ENCODE peak calls at places on chromosomes 12 and 14, in five cellular contexts. One of them, this sample, is unnamed.
A peak's percentile ranks its signal among the peaks of the same experiment; 100 is the strongest.

GRCh38 chr12:32486158-32486557 is 86.8 kb downstream of the FGD4 start:
- DNase-seq in breast epithelium: no peak
- DNase-seq in spleen: no peak
- DNase-seq in transverse colon: no peak
- DNase-seq in HCT116: no peak
- DNase-seq in this sample: no peak

GRCh38 chr14:28676481-28676880 is 90.1 kb upstream of the FOXG1 start:
- DNase-seq in breast epithelium: no peak
- DNase-seq in HCT116: no peak
- DNase-seq in transverse colon: no peak
- DNase-seq in spleen: no peak
- DNase-seq in this sample: no peak

GRCh38 chr14:102201369-102201748 is 61.7 kb downstream of the WDR20 start:
- DNase-seq in breast epithelium: no peak
- DNase-seq in HCT116: no peak
- DNase-seq in transverse colon: no peak
- DNase-seq in spleen: no peak
- DNase-seq in this sample: no peak

GRCh38 chr14:45426685-45427282 is 173.8 kb upstream of the MIS18BP1 start:
- DNase-seq in spleen: no peak
- DNase-seq in transverse colon: no peak
- DNase-seq in breast epithelium: no peak
- DNase-seq in HCT116: peak; percentile 62
- DNase-seq in this sample: no peak

GRCh38 chr12:93802293-93802692 is 125.1 kb downstream of the CRADD start:
- DNase-seq in breast epithelium: no peak
- DNase-seq in HCT116: no peak
- DNase-seq in spleen: no peak
- DNase-seq in transverse colon: no peak
- DNase-seq in this sample: no peak

GRCh38 chr14:60616326-60617044 is 32.8 kb downstream of the SIX1 start:
- DNase-seq in transverse colon: no peak
- DNase-seq in spleen: no peak
- DNase-seq in breast epithelium: no peak
- DNase-seq in HCT116: no peak
- DNase-seq in this sample: no peak

GRCh38 chr14:61713724-61714437 is 18.6 kb downstream of the HIF1A start:
- DNase-seq in HCT116: no peak
- DNase-seq in breast epithelium: no peak
- DNase-seq in transverse colon: no peak
- DNase-seq in spleen: no peak
- DNase-seq in this sample: no peak

GRCh38 chr14:92516966-92517350 is 3.4 kb downstream of the RIN3 start:
- DNase-seq in HCT116: no peak
- DNase-seq in transverse colon: no peak
- DNase-seq in breast epithelium: no peak
- DNase-seq in spleen: peak; percentile 71
- DNase-seq in this sample: no peak

GRCh38 chr14:65170768-65171251 is 68.5 kb upstream of the MAX start:
- DNase-seq in HCT116: no peak
- DNase-seq in spleen: peak; percentile 84
- DNase-seq in breast epithelium: no peak
- DNase-seq in transverse colon: peak; percentile 17
- DNase-seq in this sample: no peak

GRCh38 chr12:94421868-94422740 is 37.6 kb downstream of the CEP83 start:
- DNase-seq in spleen: no peak
- DNase-seq in breast epithelium: no peak
- DNase-seq in HCT116: no peak
- DNase-seq in transverse colon: no peak
- DNase-seq in this sample: no peak

GRCh38 chr14:22466520-22466919 is 122.5 kb downstream of the DAD1 start:
- DNase-seq in transverse colon: no peak
- DNase-seq in HCT116: no peak
- DNase-seq in spleen: no peak
- DNase-seq in breast epithelium: no peak
- DNase-seq in this sample: no peak

GRCh38 chr14:91377700-91378652 is 39.6 kb downstream of the CCDC88C start:
- DNase-seq in spleen: peak; percentile 82
- DNase-seq in breast epithelium: no peak
- DNase-seq in transverse colon: peak; percentile 52
- DNase-seq in HCT116: no peak
- DNase-seq in this sample: no peak

GRCh38 chr12:54173066-54173726 is 15.6 kb downstream of the SMUG1 start:
- DNase-seq in breast epithelium: no peak
- DNase-seq in spleen: no peak
- DNase-seq in HCT116: no peak
- DNase-seq in transverse colon: peak; percentile 38
- DNase-seq in this sample: peak; percentile 52

GRCh38 chr12:26370098-26370497 is 174.7 kb downstream of the SSPN start:
- DNase-seq in spleen: no peak
- DNase-seq in HCT116: no peak
- DNase-seq in breast epithelium: no peak
- DNase-seq in transverse colon: no peak
- DNase-seq in this sample: no peak

GRCh38 chr12:111557271-111558106 is 41.6 kb downstream of the ATXN2 start:
- DNase-seq in HCT116: no peak
- DNase-seq in spleen: no peak
- DNase-seq in transverse colon: no peak
- DNase-seq in breast epithelium: no peak
- DNase-seq in this sample: no peak

GRCh38 chr14:92922883-92923743 is at the start of gene CHGA:
- DNase-seq in transverse colon: peak; percentile 37
- DNase-seq in breast epithelium: no peak
- DNase-seq in spleen: no peak
- DNase-seq in HCT116: no peak
- DNase-seq in this sample: peak; percentile 44

GRCh38 chr14:20989787-20990600 is at the start of gene METTL17:
- DNase-seq in transverse colon: peak; percentile 92
- DNase-seq in breast epithelium: peak; percentile 93
- DNase-seq in spleen: peak; percentile 94
- DNase-seq in HCT116: peak; percentile 93
- DNase-seq in this sample: peak; percentile 89

GRCh38 chr12:68406134-68406576 is 74.0 kb upstream of the MDM1 start:
- DNase-seq in breast epithelium: peak; percentile 87
- DNase-seq in HCT116: no peak
- DNase-seq in spleen: peak; percentile 92
- DNase-seq in transverse colon: peak; percentile 94
- DNase-seq in this sample: peak; percentile 88

GRCh38 chr12:113766880-113767878 is 198.9 kb downstream of the RBM19 start:
- DNase-seq in transverse colon: no peak
- DNase-seq in spleen: no peak
- DNase-seq in HCT116: no peak
- DNase-seq in breast epithelium: no peak
- DNase-seq in this sample: no peak

GRCh38 chr14:104096751-104097700 is 11.5 kb downstream of the ASPG start:
- DNase-seq in spleen: peak; percentile 72
- DNase-seq in HCT116: no peak
- DNase-seq in breast epithelium: no peak
- DNase-seq in transverse colon: peak; percentile 12
- DNase-seq in this sample: no peak

GRCh38 chr12:26878661-26879119 is 45.7 kb upstream of the ITPR2 start:
- DNase-seq in breast epithelium: peak; percentile 75
- DNase-seq in transverse colon: peak; percentile 74
- DNase-seq in spleen: no peak
- DNase-seq in HCT116: no peak
- DNase-seq in this sample: peak; percentile 85

GRCh38 chr12:25436206-25436912 is 116.7 kb downstream of the LMNTD1 start:
- DNase-seq in spleen: no peak
- DNase-seq in transverse colon: no peak
- DNase-seq in HCT116: peak; percentile 70
- DNase-seq in breast epithelium: no peak
- DNase-seq in this sample: no peak

GRCh38 chr14:36518031-36518585 is 1.9 kb downstream of the NKX2-1 start:
- DNase-seq in spleen: no peak
- DNase-seq in breast epithelium: no peak
- DNase-seq in transverse colon: no peak
- DNase-seq in HCT116: no peak
- DNase-seq in this sample: no peak

GRCh38 chr12:105057174-105057573 is 27.1 kb downstream of the ALDH1L2 start:
- DNase-seq in HCT116: no peak
- DNase-seq in transverse colon: no peak
- DNase-seq in spleen: no peak
- DNase-seq in breast epithelium: no peak
- DNase-seq in this sample: no peak

GRCh38 chr14:24334431-24335271 is at the start of gene ADCY4:
- DNase-seq in spleen: peak; percentile 89
- DNase-seq in breast epithelium: no peak
- DNase-seq in HCT116: no peak
- DNase-seq in transverse colon: no peak
- DNase-seq in this sample: no peak
- H3K27ac ChIP-seq in spleen: peak within 1 kb of the TSS; percentile 48
- H3K27ac ChIP-seq in breast epithelium: peak within 1 kb of the TSS; percentile 76
- H3K27ac ChIP-seq in HCT116: peak within 1 kb of the TSS; percentile 26
- H3K27ac ChIP-seq in transverse colon: peak within 1 kb of the TSS; percentile 66
- H3K27ac ChIP-seq in this sample: peak within 1 kb of the TSS; percentile 68

DNA sequence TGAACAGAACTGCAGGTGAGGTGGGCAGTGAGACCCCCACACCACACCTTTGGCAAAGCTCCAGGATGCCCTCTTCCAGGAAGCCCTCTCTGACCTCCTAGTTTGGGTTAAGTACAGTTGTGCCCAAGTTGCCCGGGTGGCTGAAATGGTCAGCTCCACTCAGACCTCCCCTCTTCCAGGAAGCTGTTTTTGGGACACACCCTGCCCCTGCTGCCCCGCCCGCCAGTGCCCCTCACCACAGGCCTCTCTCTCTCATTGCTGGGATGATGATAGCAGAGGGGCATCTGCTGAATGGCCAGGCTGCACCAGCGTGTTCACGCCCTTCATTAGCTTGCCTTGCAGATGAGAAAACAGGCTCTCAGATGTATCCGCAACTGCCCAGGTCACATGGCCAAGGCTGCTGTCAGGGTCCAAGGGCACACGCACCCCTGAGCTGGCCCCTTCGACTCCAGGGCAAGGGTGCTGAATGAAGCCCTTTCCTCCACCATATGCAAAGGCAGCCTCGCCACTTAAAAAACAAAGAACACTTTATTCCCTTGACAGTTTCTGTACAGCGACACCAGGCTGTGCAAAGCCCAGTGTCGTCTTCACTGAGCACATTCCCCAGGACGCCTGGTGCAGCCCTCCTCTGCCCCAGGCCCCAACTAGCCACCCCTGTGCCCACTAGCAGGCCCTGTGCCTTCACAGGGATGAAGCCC is 15.5 kb downstream of the SLC25A29 start:
- DNase-seq in spleen: peak; percentile 56
- DNase-seq in breast epithelium: no peak
- DNase-seq in HCT116: no peak
- DNase-seq in transverse colon: no peak
- DNase-seq in this sample: no peak
- TF ChIP-seq POLR2AphosphoS5 in spleen: no peak
- TF ChIP-seq POLR2AphosphoS5 in breast epithelium: no peak
- TF ChIP-seq POLR2AphosphoS5 in HCT116: no peak
- TF ChIP-seq POLR2AphosphoS5 in transverse colon: no peak
- TF ChIP-seq POLR2AphosphoS5 in this sample: no peak

GRCh38 chr12:110287986-110288385 is 6.9 kb downstream of the ATP2A2 start:
- DNase-seq in HCT116: no peak
- DNase-seq in spleen: no peak
- DNase-seq in breast epithelium: no peak
- DNase-seq in transverse colon: no peak
- DNase-seq in this sample: no peak

GRCh38 chr12:110282343-110282860 is 1.4 kb downstream of the ATP2A2 start:
- DNase-seq in breast epithelium: no peak
- DNase-seq in transverse colon: no peak
- DNase-seq in spleen: no peak
- DNase-seq in HCT116: no peak
- DNase-seq in this sample: no peak

GRCh38 chr12:110281549-110282342 is 699 bp downstream of the ATP2A2 start:
- DNase-seq in spleen: peak; percentile 92
- DNase-seq in transverse colon: peak; percentile 59
- DNase-seq in breast epithelium: peak; percentile 35
- DNase-seq in HCT116: no peak
- DNase-seq in this sample: peak; percentile 63

GRCh38 chr12:110282956-110283817 is 2.1 kb downstream of the ATP2A2 start:
- DNase-seq in HCT116: no peak
- DNase-seq in transverse colon: no peak
- DNase-seq in breast epithelium: no peak
- DNase-seq in spleen: no peak
- DNase-seq in this sample: no peak

GRCh38 chr12:110284597-110284996 is 3.5 kb downstream of the ATP2A2 start:
- DNase-seq in spleen: no peak
- DNase-seq in transverse colon: no peak
- DNase-seq in HCT116: no peak
- DNase-seq in breast epithelium: no peak
- DNase-seq in this sample: no peak
- H3K4me1 ChIP-seq in spleen: peaks cover 87% of the 10 kb centered on the region
- H3K4me1 ChIP-seq in transverse colon: peaks cover 18% of the 10 kb centered on the region
- H3K4me1 ChIP-seq in HCT116: peaks cover 23% of the 10 kb centered on the region
- H3K4me1 ChIP-seq in breast epithelium: no peaks in the 10 kb centered on the region
- H3K4me1 ChIP-seq in this sample: peaks cover 84% of the 10 kb centered on the region

DNA sequence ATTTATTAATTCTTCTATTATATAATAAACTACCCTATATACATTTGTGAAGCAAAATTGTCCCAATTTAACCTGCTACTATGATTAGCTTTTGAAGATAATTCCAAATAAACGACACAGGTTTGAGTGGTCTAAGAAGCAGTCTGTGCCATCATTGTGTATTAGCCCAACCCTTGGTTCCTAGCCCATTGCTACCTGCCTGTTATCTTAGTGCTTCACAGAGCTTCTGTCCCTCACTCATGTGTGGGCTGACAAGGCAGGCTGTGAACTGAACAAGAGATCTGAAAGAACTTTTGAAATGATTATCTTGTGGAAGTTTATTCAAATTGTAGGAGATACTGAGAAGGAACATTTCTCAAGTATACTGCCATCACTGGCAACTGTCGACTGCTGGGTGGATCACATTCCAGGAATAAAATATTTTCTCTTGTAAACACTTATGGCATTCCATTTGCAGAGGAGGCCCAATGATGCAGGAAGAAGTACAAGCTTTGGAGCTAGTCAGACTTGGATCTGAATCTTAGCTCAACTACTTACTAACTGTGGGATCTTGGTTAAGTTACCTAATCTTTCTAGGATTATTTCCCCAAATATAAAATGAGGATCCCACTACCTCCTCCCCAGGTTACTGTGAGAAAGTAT is 7.8 kb upstream of the MTERF2 start:
- DNase-seq in breast epithelium: no peak
- DNase-seq in spleen: no peak
- DNase-seq in transverse colon: no peak
- DNase-seq in HCT116: no peak
- DNase-seq in this sample: no peak
- H3K27ac ChIP-seq in breast epithelium: no peak overlapping the region
- H3K27ac ChIP-seq in spleen: no peak overlapping the region
- H3K27ac ChIP-seq in transverse colon: peak overlapping the region; percentile 10
- H3K27ac ChIP-seq in HCT116: no peak overlapping the region
- H3K27ac ChIP-seq in this sample: no peak overlapping the region

DNA sequence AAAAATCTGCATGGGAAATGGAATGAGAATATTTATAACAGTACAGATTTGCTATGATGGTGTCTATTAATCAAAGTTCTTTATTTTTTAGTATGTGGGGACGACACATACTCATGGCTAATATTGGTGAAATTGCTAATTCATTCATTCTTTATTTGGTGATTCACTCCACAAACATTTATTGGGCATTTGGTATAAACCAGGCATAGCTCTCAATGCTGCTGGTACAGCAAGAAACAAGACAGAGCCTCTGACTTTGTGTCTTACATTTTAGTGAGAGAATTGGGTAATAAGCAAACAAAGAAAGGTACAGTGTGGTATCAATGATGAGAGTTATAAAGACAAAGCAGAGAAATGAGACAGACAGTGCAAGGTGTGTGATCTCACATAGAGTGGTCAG is 129.5 kb downstream of the RGS6 start:
- DNase-seq in transverse colon: no peak
- DNase-seq in breast epithelium: no peak
- DNase-seq in HCT116: no peak
- DNase-seq in spleen: no peak
- DNase-seq in this sample: no peak
- TF ChIP-seq POLR2AphosphoS5 in transverse colon: no peak
- TF ChIP-seq POLR2AphosphoS5 in breast epithelium: no peak
- TF ChIP-seq POLR2AphosphoS5 in HCT116: no peak
- TF ChIP-seq POLR2AphosphoS5 in spleen: no peak
- TF ChIP-seq POLR2AphosphoS5 in this sample: no peak

GRCh38 chr12:46774011-46774633 is 51.7 kb downstream of the SLC38A4 start:
- DNase-seq in spleen: no peak
- DNase-seq in HCT116: no peak
- DNase-seq in transverse colon: no peak
- DNase-seq in breast epithelium: no peak
- DNase-seq in this sample: no peak
- H3K4me1 ChIP-seq in spleen: no peaks in the 10 kb centered on the region
- H3K4me1 ChIP-seq in HCT116: peaks cover 4% of the 10 kb centered on the region
- H3K4me1 ChIP-seq in transverse colon: no peaks in the 10 kb centered on the region
- H3K4me1 ChIP-seq in breast epithelium: no peaks in the 10 kb centered on the region
- H3K4me1 ChIP-seq in this sample: no peaks in the 10 kb centered on the region